ENCODE peak calls at places on chromosomes 1 and 21, in eight cellular contexts. One of them, this sample, is unnamed.
A peak's percentile ranks its signal among the peaks of the same experiment; 100 is the strongest.

GRCh38 chr1:175338447-175339135 is 146.0 kb upstream of the KIAA0040 start:
- DNase-seq in fibroblast of gingiva: no peak
- DNase-seq in T47D: peak; percentile 48
- DNase-seq in RKO: peak; percentile 24
- DNase-seq in NCI-H2081: no peak
- DNase-seq in iPS-NIHi11: peak; percentile 66
- DNase-seq in SK-MEL-5: peak; percentile 35
- DNase-seq in iris pigment epithelial cell: no peak
- DNase-seq in this sample: no peak

GRCh38 chr1:196403803-196404690 is 204.2 kb downstream of the KCNT2 start:
- DNase-seq in fibroblast of gingiva: no peak
- DNase-seq in T47D: no peak
- DNase-seq in RKO: no peak
- DNase-seq in NCI-H2081: no peak
- DNase-seq in iPS-NIHi11: no peak
- DNase-seq in SK-MEL-5: no peak
- DNase-seq in iris pigment epithelial cell: peak; percentile 97
- DNase-seq in this sample: peak; percentile 69

GRCh38 chr1:15768388-15768787 is 9.8 kb downstream of the FBLIM1 start:
- DNase-seq in fibroblast of gingiva: no peak
- DNase-seq in T47D: no peak
- DNase-seq in RKO: no peak
- DNase-seq in NCI-H2081: no peak
- DNase-seq in iPS-NIHi11: no peak
- DNase-seq in SK-MEL-5: no peak
- DNase-seq in iris pigment epithelial cell: no peak
- DNase-seq in this sample: no peak

GRCh38 chr1:65459397-65459768 is 38.9 kb downstream of the LEPR start:
- DNase-seq in fibroblast of gingiva: peak; percentile 52
- DNase-seq in T47D: peak; percentile 62
- DNase-seq in RKO: peak; percentile 40
- DNase-seq in NCI-H2081: no peak
- DNase-seq in iPS-NIHi11: peak; percentile 35
- DNase-seq in SK-MEL-5: peak; percentile 56
- DNase-seq in iris pigment epithelial cell: peak; percentile 42
- DNase-seq in this sample: peak; percentile 45

GRCh38 chr21:30426732-30427131 is 1.0 kb upstream of the KRTAP13-3 start:
- DNase-seq in fibroblast of gingiva: no peak
- DNase-seq in T47D: no peak
- DNase-seq in RKO: no peak
- DNase-seq in NCI-H2081: no peak
- DNase-seq in iPS-NIHi11: peak; percentile 20
- DNase-seq in SK-MEL-5: no peak
- DNase-seq in iris pigment epithelial cell: no peak
- DNase-seq in this sample: no peak

GRCh38 chr21:42411891-42412635 is 8.4 kb downstream of the UBASH3A start:
- DNase-seq in fibroblast of gingiva: no peak
- DNase-seq in T47D: no peak
- DNase-seq in RKO: no peak
- DNase-seq in NCI-H2081: no peak
- DNase-seq in iPS-NIHi11: peak; percentile 41
- DNase-seq in SK-MEL-5: no peak
- DNase-seq in iris pigment epithelial cell: no peak
- DNase-seq in this sample: no peak

GRCh38 chr1:243287652-243288051 is 31.8 kb downstream of the SDCCAG8 start:
- DNase-seq in fibroblast of gingiva: peak; percentile 35
- DNase-seq in T47D: no peak
- DNase-seq in RKO: peak; percentile 83
- DNase-seq in NCI-H2081: no peak
- DNase-seq in iPS-NIHi11: no peak
- DNase-seq in SK-MEL-5: peak; percentile 20
- DNase-seq in iris pigment epithelial cell: peak; percentile 96
- DNase-seq in this sample: peak; percentile 55

GRCh38 chr1:81505831-81506230 is 294.9 kb upstream of the ADGRL2 start:
- DNase-seq in fibroblast of gingiva: no peak
- DNase-seq in T47D: no peak
- DNase-seq in RKO: no peak
- DNase-seq in NCI-H2081: no peak
- DNase-seq in iPS-NIHi11: no peak
- DNase-seq in SK-MEL-5: no peak
- DNase-seq in iris pigment epithelial cell: no peak
- DNase-seq in this sample: no peak

GRCh38 chr1:80427886-80428285 is 1372.8 kb upstream of the ADGRL2 start:
- DNase-seq in fibroblast of gingiva: peak; percentile 2
- DNase-seq in T47D: no peak
- DNase-seq in RKO: no peak
- DNase-seq in NCI-H2081: no peak
- DNase-seq in iPS-NIHi11: no peak
- DNase-seq in SK-MEL-5: no peak
- DNase-seq in iris pigment epithelial cell: no peak
- DNase-seq in this sample: peak; percentile 16

GRCh38 chr1:3661631-3662030 is 9.3 kb downstream of the TP73 start:
- DNase-seq in fibroblast of gingiva: no peak
- DNase-seq in T47D: no peak
- DNase-seq in RKO: no peak
- DNase-seq in NCI-H2081: no peak
- DNase-seq in iPS-NIHi11: no peak
- DNase-seq in SK-MEL-5: no peak
- DNase-seq in iris pigment epithelial cell: no peak
- DNase-seq in this sample: no peak

GRCh38 chr1:103056423-103056822 is 51.9 kb downstream of the COL11A1 start:
- DNase-seq in fibroblast of gingiva: peak; percentile 76
- DNase-seq in T47D: no peak
- DNase-seq in RKO: no peak
- DNase-seq in NCI-H2081: no peak
- DNase-seq in iPS-NIHi11: no peak
- DNase-seq in SK-MEL-5: no peak
- DNase-seq in iris pigment epithelial cell: peak; percentile 93
- DNase-seq in this sample: peak; percentile 89

GRCh38 chr1:19454265-19455198 is 30.8 kb downstream of the CAPZB start:
- DNase-seq in fibroblast of gingiva: no peak
- DNase-seq in T47D: no peak
- DNase-seq in RKO: no peak
- DNase-seq in NCI-H2081: no peak
- DNase-seq in iPS-NIHi11: no peak
- DNase-seq in SK-MEL-5: no peak
- DNase-seq in iris pigment epithelial cell: no peak
- DNase-seq in this sample: no peak

GRCh38 chr1:115062542-115063004 is 26.7 kb downstream of the TSPAN2 start:
- DNase-seq in fibroblast of gingiva: no peak
- DNase-seq in T47D: peak; percentile 46
- DNase-seq in RKO: no peak
- DNase-seq in NCI-H2081: no peak
- DNase-seq in iPS-NIHi11: peak; percentile 46
- DNase-seq in SK-MEL-5: no peak
- DNase-seq in iris pigment epithelial cell: peak; percentile 63
- DNase-seq in this sample: no peak

GRCh38 chr1:229058111-229058551 is 212.8 kb upstream of the RAB4A start:
- DNase-seq in fibroblast of gingiva: no peak
- DNase-seq in T47D: no peak
- DNase-seq in RKO: no peak
- DNase-seq in NCI-H2081: peak; percentile 38
- DNase-seq in iPS-NIHi11: no peak
- DNase-seq in SK-MEL-5: no peak
- DNase-seq in iris pigment epithelial cell: no peak
- DNase-seq in this sample: no peak

GRCh38 chr1:201719812-201720521 is 109.0 kb upstream of the IPO9 start:
- DNase-seq in fibroblast of gingiva: peak; percentile 93
- DNase-seq in T47D: no peak
- DNase-seq in RKO: no peak
- DNase-seq in NCI-H2081: no peak
- DNase-seq in iPS-NIHi11: no peak
- DNase-seq in SK-MEL-5: no peak
- DNase-seq in iris pigment epithelial cell: peak; percentile 93
- DNase-seq in this sample: no peak

GRCh38 chr1:112263464-112263863 is 132.6 kb upstream of the CTTNBP2NL start:
- DNase-seq in fibroblast of gingiva: peak; percentile 52
- DNase-seq in T47D: no peak
- DNase-seq in RKO: peak; percentile 34
- DNase-seq in NCI-H2081: no peak
- DNase-seq in iPS-NIHi11: no peak
- DNase-seq in SK-MEL-5: no peak
- DNase-seq in iris pigment epithelial cell: peak; percentile 71
- DNase-seq in this sample: peak; percentile 42

GRCh38 chr1:225626698-225627097 is 26.2 kb downstream of the ENAH start:
- DNase-seq in fibroblast of gingiva: peak; percentile 24
- DNase-seq in T47D: no peak
- DNase-seq in RKO: no peak
- DNase-seq in NCI-H2081: no peak
- DNase-seq in iPS-NIHi11: no peak
- DNase-seq in SK-MEL-5: peak; percentile 30
- DNase-seq in iris pigment epithelial cell: peak; percentile 78
- DNase-seq in this sample: no peak

GRCh38 chr21:26920055-26920454 is 46.8 kb downstream of the ADAMTS5 start:
- DNase-seq in fibroblast of gingiva: peak; percentile 13
- DNase-seq in T47D: no peak
- DNase-seq in RKO: no peak
- DNase-seq in NCI-H2081: no peak
- DNase-seq in iPS-NIHi11: no peak
- DNase-seq in SK-MEL-5: no peak
- DNase-seq in iris pigment epithelial cell: peak; percentile 5
- DNase-seq in this sample: peak; percentile 17

GRCh38 chr1:70714149-70714548 is 303.1 kb downstream of the CTH start:
- DNase-seq in fibroblast of gingiva: no peak
- DNase-seq in T47D: peak; percentile 50
- DNase-seq in RKO: no peak
- DNase-seq in NCI-H2081: no peak
- DNase-seq in iPS-NIHi11: peak; percentile 24
- DNase-seq in SK-MEL-5: no peak
- DNase-seq in iris pigment epithelial cell: no peak
- DNase-seq in this sample: no peak

GRCh38 chr1:183480971-183481431 is 8.7 kb downstream of the SMG7 start:
- DNase-seq in fibroblast of gingiva: no peak
- DNase-seq in T47D: no peak
- DNase-seq in RKO: no peak
- DNase-seq in NCI-H2081: no peak
- DNase-seq in iPS-NIHi11: no peak
- DNase-seq in SK-MEL-5: no peak
- DNase-seq in iris pigment epithelial cell: peak; percentile 17
- DNase-seq in this sample: peak; percentile 14

GRCh38 chr1:90957497-90957896 is 64.3 kb downstream of the ZNF644 start:
- DNase-seq in fibroblast of gingiva: no peak
- DNase-seq in T47D: no peak
- DNase-seq in RKO: no peak
- DNase-seq in NCI-H2081: no peak
- DNase-seq in iPS-NIHi11: no peak
- DNase-seq in SK-MEL-5: no peak
- DNase-seq in iris pigment epithelial cell: no peak
- DNase-seq in this sample: no peak

GRCh38 chr1:8560611-8561544 is 243.0 kb downstream of the SLC45A1 start:
- DNase-seq in fibroblast of gingiva: peak; percentile 29
- DNase-seq in T47D: peak; percentile 55
- DNase-seq in RKO: peak; percentile 66
- DNase-seq in NCI-H2081: peak; percentile 47
- DNase-seq in iPS-NIHi11: peak; percentile 27
- DNase-seq in SK-MEL-5: peak; percentile 63
- DNase-seq in iris pigment epithelial cell: peak; percentile 50
- DNase-seq in this sample: peak; percentile 80

GRCh38 chr1:41539416-41539800 is 54.9 kb upstream of the EDN2 start:
- DNase-seq in fibroblast of gingiva: no peak
- DNase-seq in T47D: no peak
- DNase-seq in RKO: no peak
- DNase-seq in NCI-H2081: no peak
- DNase-seq in iPS-NIHi11: no peak
- DNase-seq in SK-MEL-5: no peak
- DNase-seq in iris pigment epithelial cell: no peak
- DNase-seq in this sample: no peak

GRCh38 chr1:170586321-170586855 is 54.4 kb downstream of the GORAB start:
- DNase-seq in fibroblast of gingiva: peak; percentile 80
- DNase-seq in T47D: peak; percentile 18
- DNase-seq in RKO: no peak
- DNase-seq in NCI-H2081: no peak
- DNase-seq in iPS-NIHi11: no peak
- DNase-seq in SK-MEL-5: no peak
- DNase-seq in iris pigment epithelial cell: no peak
- DNase-seq in this sample: peak; percentile 50

GRCh38 chr21:29499734-29500343 is 201.1 kb downstream of the BACH1 start:
- DNase-seq in fibroblast of gingiva: peak; percentile 14
- DNase-seq in T47D: peak; percentile 82
- DNase-seq in RKO: peak; percentile 74
- DNase-seq in NCI-H2081: peak; percentile 1
- DNase-seq in iPS-NIHi11: peak; percentile 71
- DNase-seq in SK-MEL-5: peak; percentile 74
- DNase-seq in iris pigment epithelial cell: peak; percentile 54
- DNase-seq in this sample: peak; percentile 44

GRCh38 chr1:179083031-179083345 is 1.1 kb downstream of the TOR3A start:
- DNase-seq in fibroblast of gingiva: no peak
- DNase-seq in T47D: no peak
- DNase-seq in RKO: peak; percentile 61
- DNase-seq in NCI-H2081: no peak
- DNase-seq in iPS-NIHi11: no peak
- DNase-seq in SK-MEL-5: no peak
- DNase-seq in iris pigment epithelial cell: peak; percentile 43
- DNase-seq in this sample: peak; percentile 55

GRCh38 chr1:167456926-167457325 is 61.4 kb downstream of the CD247 start:
- DNase-seq in fibroblast of gingiva: no peak
- DNase-seq in T47D: no peak
- DNase-seq in RKO: no peak
- DNase-seq in NCI-H2081: no peak
- DNase-seq in iPS-NIHi11: no peak
- DNase-seq in SK-MEL-5: no peak
- DNase-seq in iris pigment epithelial cell: no peak
- DNase-seq in this sample: no peak

GRCh38 chr1:37752583-37753471 is 12.1 kb downstream of the EPHA10 start:
- DNase-seq in fibroblast of gingiva: no peak
- DNase-seq in T47D: peak; percentile 39
- DNase-seq in RKO: peak; percentile 17
- DNase-seq in NCI-H2081: peak; percentile 31
- DNase-seq in iPS-NIHi11: peak; percentile 89
- DNase-seq in SK-MEL-5: no peak
- DNase-seq in iris pigment epithelial cell: peak; percentile 23
- DNase-seq in this sample: peak; percentile 30